ENCODE peak calls at places on chromosomes 16 and 17, in eight cellular contexts. One of them, this sample, is unnamed.

GRCh38 chr17:13931111-13931526 is 138.2 kb upstream of the COX10 start:
- DNase-seq in left ventricle myocardium inferior: no peak
- DNase-seq in GM12865: no peak
- DNase-seq in GM04504: peak; percentile 62
- DNase-seq in heart left ventricle: peak; percentile 54
- DNase-seq in CMK: peak; percentile 5
- DNase-seq in EL: peak; percentile 5
- DNase-seq in activated T-cell treated with anti-CD3 and anti-CD28 coated beads for 24 hours: no peak
- DNase-seq in this sample: peak; percentile 53

GRCh38 chr17:14116263-14117024 is 47.1 kb downstream of the COX10 start:
- DNase-seq in activated T-cell treated with anti-CD3 and anti-CD28 coated beads for 24 hours: no peak
- DNase-seq in left ventricle myocardium inferior: no peak
- DNase-seq in EL: no peak
- DNase-seq in GM12865: no peak
- DNase-seq in GM04504: no peak
- DNase-seq in CMK: no peak
- DNase-seq in heart left ventricle: no peak
- DNase-seq in this sample: no peak

GRCh38 chr17:78883533-78884131 is 19.4 kb downstream of the CEP295NL start:
- DNase-seq in GM12865: no peak
- DNase-seq in heart left ventricle: peak; percentile 85
- DNase-seq in left ventricle myocardium inferior: peak; percentile 78
- DNase-seq in CMK: no peak
- DNase-seq in GM04504: peak; percentile 91
- DNase-seq in EL: peak; percentile 98
- DNase-seq in activated T-cell treated with anti-CD3 and anti-CD28 coated beads for 24 hours: no peak
- DNase-seq in this sample: peak; percentile 5

GRCh38 chr16:56964243-56965148 is 2.7 kb downstream of the CETP start:
- DNase-seq in activated T-cell treated with anti-CD3 and anti-CD28 coated beads for 24 hours: peak; percentile 89
- DNase-seq in CMK: peak; percentile 54
- DNase-seq in EL: peak; percentile 93
- DNase-seq in left ventricle myocardium inferior: peak; percentile 90
- DNase-seq in heart left ventricle: peak; percentile 88
- DNase-seq in GM04504: no peak
- DNase-seq in GM12865: peak; percentile 95
- DNase-seq in this sample: peak; percentile 85

GRCh38 chr16:78005881-78006280 is 16.5 kb upstream of the CLEC3A start:
- DNase-seq in EL: peak; percentile 1
- DNase-seq in GM12865: peak; percentile 21
- DNase-seq in GM04504: no peak
- DNase-seq in heart left ventricle: no peak
- DNase-seq in activated T-cell treated with anti-CD3 and anti-CD28 coated beads for 24 hours: no peak
- DNase-seq in left ventricle myocardium inferior: no peak
- DNase-seq in CMK: no peak
- DNase-seq in this sample: no peak

GRCh38 chr17:50681260-50682200 is 26.2 kb downstream of the ANKRD40 start:
- DNase-seq in CMK: no peak
- DNase-seq in activated T-cell treated with anti-CD3 and anti-CD28 coated beads for 24 hours: no peak
- DNase-seq in GM04504: peak; percentile 71
- DNase-seq in left ventricle myocardium inferior: no peak
- DNase-seq in GM12865: peak; percentile 29
- DNase-seq in EL: peak; percentile 83
- DNase-seq in heart left ventricle: peak; percentile 54
- DNase-seq in this sample: no peak

GRCh38 chr17:78174332-78174869 is 6.0 kb downstream of the SYNGR2 start:
- DNase-seq in heart left ventricle: peak; percentile 87
- DNase-seq in GM04504: no peak
- DNase-seq in EL: no peak
- DNase-seq in left ventricle myocardium inferior: peak; percentile 85
- DNase-seq in CMK: no peak
- DNase-seq in activated T-cell treated with anti-CD3 and anti-CD28 coated beads for 24 hours: no peak
- DNase-seq in GM12865: peak; percentile 51
- DNase-seq in this sample: peak; percentile 41

GRCh38 chr16:85579199-85579598 is 33.9 kb upstream of the GSE1 start:
- DNase-seq in left ventricle myocardium inferior: no peak
- DNase-seq in GM12865: no peak
- DNase-seq in heart left ventricle: no peak
- DNase-seq in EL: no peak
- DNase-seq in CMK: no peak
- DNase-seq in GM04504: no peak
- DNase-seq in activated T-cell treated with anti-CD3 and anti-CD28 coated beads for 24 hours: no peak
- DNase-seq in this sample: no peak

GRCh38 chr17:17098426-17099035 is 56.3 kb downstream of the MPRIP start:
- DNase-seq in EL: no peak
- DNase-seq in GM04504: no peak
- DNase-seq in activated T-cell treated with anti-CD3 and anti-CD28 coated beads for 24 hours: no peak
- DNase-seq in CMK: no peak
- DNase-seq in GM12865: no peak
- DNase-seq in left ventricle myocardium inferior: peak; percentile 71
- DNase-seq in heart left ventricle: peak; percentile 75
- DNase-seq in this sample: no peak

GRCh38 chr16:89906141-89907025 is 12.3 kb upstream of the MC1R start:
- DNase-seq in EL: no peak
- DNase-seq in GM04504: no peak
- DNase-seq in heart left ventricle: no peak
- DNase-seq in CMK: no peak
- DNase-seq in GM12865: no peak
- DNase-seq in activated T-cell treated with anti-CD3 and anti-CD28 coated beads for 24 hours: no peak
- DNase-seq in left ventricle myocardium inferior: no peak
- DNase-seq in this sample: no peak

GRCh38 chr17:27009087-27009486 is 284.8 kb upstream of the WSB1 start:
- DNase-seq in CMK: no peak
- DNase-seq in heart left ventricle: no peak
- DNase-seq in GM04504: no peak
- DNase-seq in activated T-cell treated with anti-CD3 and anti-CD28 coated beads for 24 hours: no peak
- DNase-seq in GM12865: no peak
- DNase-seq in EL: no peak
- DNase-seq in left ventricle myocardium inferior: no peak
- DNase-seq in this sample: no peak

GRCh38 chr17:28662527-28662829 is 473 bp downstream of the SUPT6H start:
- DNase-seq in left ventricle myocardium inferior: no peak
- DNase-seq in EL: no peak
- DNase-seq in heart left ventricle: no peak
- DNase-seq in GM12865: no peak
- DNase-seq in activated T-cell treated with anti-CD3 and anti-CD28 coated beads for 24 hours: no peak
- DNase-seq in CMK: no peak
- DNase-seq in GM04504: no peak
- DNase-seq in this sample: no peak

GRCh38 chr16:57380671-57381462 is 8.6 kb downstream of the CX3CL1 start:
- DNase-seq in left ventricle myocardium inferior: peak; percentile 45
- DNase-seq in activated T-cell treated with anti-CD3 and anti-CD28 coated beads for 24 hours: no peak
- DNase-seq in EL: no peak
- DNase-seq in GM12865: peak; percentile 63
- DNase-seq in GM04504: no peak
- DNase-seq in CMK: no peak
- DNase-seq in heart left ventricle: no peak
- DNase-seq in this sample: no peak

GRCh38 chr16:69626256-69626655 is 60.5 kb downstream of the NFAT5 start:
- DNase-seq in GM04504: no peak
- DNase-seq in left ventricle myocardium inferior: no peak
- DNase-seq in EL: peak; percentile 21
- DNase-seq in GM12865: no peak
- DNase-seq in activated T-cell treated with anti-CD3 and anti-CD28 coated beads for 24 hours: no peak
- DNase-seq in CMK: no peak
- DNase-seq in heart left ventricle: no peak
- DNase-seq in this sample: no peak

GRCh38 chr17:301681-302299 is 50.8 kb downstream of the RPH3AL start:
- DNase-seq in EL: no peak
- DNase-seq in activated T-cell treated with anti-CD3 and anti-CD28 coated beads for 24 hours: no peak
- DNase-seq in GM04504: peak; percentile 25
- DNase-seq in heart left ventricle: peak; percentile 59
- DNase-seq in left ventricle myocardium inferior: peak; percentile 56
- DNase-seq in GM12865: no peak
- DNase-seq in CMK: no peak
- DNase-seq in this sample: no peak

GRCh38 chr17:30379303-30380105 is 777 bp downstream of the CPD start:
- DNase-seq in left ventricle myocardium inferior: peak; percentile 20
- DNase-seq in GM04504: no peak
- DNase-seq in heart left ventricle: no peak
- DNase-seq in GM12865: peak; percentile 22
- DNase-seq in EL: peak; percentile 21
- DNase-seq in activated T-cell treated with anti-CD3 and anti-CD28 coated beads for 24 hours: no peak
- DNase-seq in CMK: no peak
- DNase-seq in this sample: no peak

GRCh38 chr16:19162085-19162484 is 6.0 kb upstream of the SYT17 start:
- DNase-seq in left ventricle myocardium inferior: no peak
- DNase-seq in GM04504: no peak
- DNase-seq in heart left ventricle: no peak
- DNase-seq in GM12865: no peak
- DNase-seq in activated T-cell treated with anti-CD3 and anti-CD28 coated beads for 24 hours: no peak
- DNase-seq in EL: no peak
- DNase-seq in CMK: no peak
- DNase-seq in this sample: no peak

GRCh38 chr16:81473561-81473960 is 29.0 kb downstream of the CMIP start:
- DNase-seq in EL: no peak
- DNase-seq in GM04504: no peak
- DNase-seq in left ventricle myocardium inferior: peak; percentile 25
- DNase-seq in GM12865: no peak
- DNase-seq in activated T-cell treated with anti-CD3 and anti-CD28 coated beads for 24 hours: no peak
- DNase-seq in CMK: no peak
- DNase-seq in heart left ventricle: peak; percentile 55
- DNase-seq in this sample: no peak

GRCh38 chr16:85119333-85120005 is 7.2 kb upstream of the CIBAR2 start:
- DNase-seq in heart left ventricle: no peak
- DNase-seq in EL: no peak
- DNase-seq in GM12865: no peak
- DNase-seq in GM04504: no peak
- DNase-seq in left ventricle myocardium inferior: no peak
- DNase-seq in activated T-cell treated with anti-CD3 and anti-CD28 coated beads for 24 hours: no peak
- DNase-seq in CMK: no peak
- DNase-seq in this sample: no peak

GRCh38 chr17:82569621-82570020 is 50.1 kb downstream of the FOXK2 start:
- DNase-seq in EL: no peak
- DNase-seq in left ventricle myocardium inferior: no peak
- DNase-seq in heart left ventricle: no peak
- DNase-seq in CMK: no peak
- DNase-seq in activated T-cell treated with anti-CD3 and anti-CD28 coated beads for 24 hours: no peak
- DNase-seq in GM12865: no peak
- DNase-seq in GM04504: no peak
- DNase-seq in this sample: no peak

GRCh38 chr17:8619294-8619693 is 11.2 kb downstream of the MYH10 start:
- DNase-seq in left ventricle myocardium inferior: no peak
- DNase-seq in EL: no peak
- DNase-seq in activated T-cell treated with anti-CD3 and anti-CD28 coated beads for 24 hours: no peak
- DNase-seq in GM12865: no peak
- DNase-seq in GM04504: no peak
- DNase-seq in heart left ventricle: no peak
- DNase-seq in CMK: no peak
- DNase-seq in this sample: no peak

GRCh38 chr16:72092832-72093447 is 480 bp downstream of the TXNL4B start:
- DNase-seq in EL: peak; percentile 78
- DNase-seq in activated T-cell treated with anti-CD3 and anti-CD28 coated beads for 24 hours: no peak
- DNase-seq in GM04504: peak; percentile 32
- DNase-seq in GM12865: peak; percentile 33
- DNase-seq in left ventricle myocardium inferior: no peak
- DNase-seq in heart left ventricle: no peak
- DNase-seq in CMK: no peak
- DNase-seq in this sample: no peak

GRCh38 chr17:82449883-82450356 is 632 bp downstream of the CYBC1 start:
- DNase-seq in GM12865: no peak
- DNase-seq in CMK: no peak
- DNase-seq in heart left ventricle: no peak
- DNase-seq in activated T-cell treated with anti-CD3 and anti-CD28 coated beads for 24 hours: peak; percentile 32
- DNase-seq in left ventricle myocardium inferior: no peak
- DNase-seq in GM04504: no peak
- DNase-seq in EL: no peak
- DNase-seq in this sample: no peak

GRCh38 chr16:49488336-49488735 is 114.7 kb downstream of the C16orf78 start:
- DNase-seq in heart left ventricle: no peak
- DNase-seq in GM12865: no peak
- DNase-seq in left ventricle myocardium inferior: no peak
- DNase-seq in GM04504: no peak
- DNase-seq in CMK: no peak
- DNase-seq in EL: no peak
- DNase-seq in activated T-cell treated with anti-CD3 and anti-CD28 coated beads for 24 hours: no peak
- DNase-seq in this sample: no peak

GRCh38 chr17:82888583-82889495 is 49.0 kb upstream of the ZNF750 start:
- DNase-seq in left ventricle myocardium inferior: peak; percentile 71
- DNase-seq in CMK: no peak
- DNase-seq in activated T-cell treated with anti-CD3 and anti-CD28 coated beads for 24 hours: no peak
- DNase-seq in GM12865: no peak
- DNase-seq in heart left ventricle: peak; percentile 74
- DNase-seq in EL: no peak
- DNase-seq in GM04504: no peak
- DNase-seq in this sample: no peak

GRCh38 chr17:69423450-69423849 is 9.0 kb downstream of the MAP2K6 start:
- DNase-seq in EL: no peak
- DNase-seq in GM12865: no peak
- DNase-seq in GM04504: no peak
- DNase-seq in left ventricle myocardium inferior: no peak
- DNase-seq in heart left ventricle: no peak
- DNase-seq in CMK: no peak
- DNase-seq in activated T-cell treated with anti-CD3 and anti-CD28 coated beads for 24 hours: no peak
- DNase-seq in this sample: no peak

GRCh38 chr17:72167593-72167992 is 46.8 kb downstream of the SOX9 start:
- DNase-seq in heart left ventricle: no peak
- DNase-seq in EL: no peak
- DNase-seq in GM12865: no peak
- DNase-seq in activated T-cell treated with anti-CD3 and anti-CD28 coated beads for 24 hours: no peak
- DNase-seq in CMK: no peak
- DNase-seq in left ventricle myocardium inferior: no peak
- DNase-seq in GM04504: no peak
- DNase-seq in this sample: no peak

GRCh38 chr16:85259115-85259830 is 147.0 kb upstream of the CIBAR2 start:
- DNase-seq in EL: no peak
- DNase-seq in left ventricle myocardium inferior: no peak
- DNase-seq in GM04504: no peak
- DNase-seq in heart left ventricle: no peak
- DNase-seq in CMK: no peak
- DNase-seq in GM12865: no peak
- DNase-seq in activated T-cell treated with anti-CD3 and anti-CD28 coated beads for 24 hours: no peak
- DNase-seq in this sample: no peak

GRCh38 chr17:48541574-48542113 is 3.3 kb downstream of the HOXB2 start:
- DNase-seq in GM04504: peak; percentile 75
- DNase-seq in CMK: no peak
- DNase-seq in activated T-cell treated with anti-CD3 and anti-CD28 coated beads for 24 hours: peak; percentile 18
- DNase-seq in EL: no peak
- DNase-seq in left ventricle myocardium inferior: peak; percentile 71
- DNase-seq in GM12865: no peak
- DNase-seq in heart left ventricle: peak; percentile 56
- DNase-seq in this sample: no peak

GRCh38 chr17:32593003-32593402 is 106.2 kb downstream of the CDK5R1 start:
- DNase-seq in CMK: no peak
- DNase-seq in activated T-cell treated with anti-CD3 and anti-CD28 coated beads for 24 hours: no peak
- DNase-seq in heart left ventricle: no peak
- DNase-seq in EL: no peak
- DNase-seq in GM04504: no peak
- DNase-seq in left ventricle myocardium inferior: no peak
- DNase-seq in GM12865: no peak
- DNase-seq in this sample: no peak

GRCh38 chr16:52805559-52806168 is 247.0 kb downstream of the CHD9NB start:
- DNase-seq in CMK: no peak
- DNase-seq in GM12865: no peak
- DNase-seq in GM04504: no peak
- DNase-seq in EL: no peak
- DNase-seq in left ventricle myocardium inferior: no peak
- DNase-seq in activated T-cell treated with anti-CD3 and anti-CD28 coated beads for 24 hours: no peak
- DNase-seq in heart left ventricle: no peak
- DNase-seq in this sample: no peak

GRCh38 chr16:82995286-82995926 is 368.6 kb downstream of the CDH13 start:
- DNase-seq in heart left ventricle: no peak
- DNase-seq in activated T-cell treated with anti-CD3 and anti-CD28 coated beads for 24 hours: no peak
- DNase-seq in CMK: no peak
- DNase-seq in EL: no peak
- DNase-seq in GM12865: no peak
- DNase-seq in GM04504: no peak
- DNase-seq in left ventricle myocardium inferior: no peak
- DNase-seq in this sample: no peak

GRCh38 chr17:69592692-69593350 is 178.3 kb downstream of the MAP2K6 start:
- DNase-seq in GM04504: peak; percentile 28
- DNase-seq in CMK: no peak
- DNase-seq in activated T-cell treated with anti-CD3 and anti-CD28 coated beads for 24 hours: no peak
- DNase-seq in heart left ventricle: no peak
- DNase-seq in left ventricle myocardium inferior: no peak
- DNase-seq in GM12865: no peak
- DNase-seq in EL: peak; percentile 78
- DNase-seq in this sample: no peak

GRCh38 chr16:841455-842060 is 41.0 kb upstream of the GNG13 start:
- DNase-seq in GM04504: no peak
- DNase-seq in GM12865: no peak
- DNase-seq in left ventricle myocardium inferior: no peak
- DNase-seq in heart left ventricle: no peak
- DNase-seq in CMK: no peak
- DNase-seq in activated T-cell treated with anti-CD3 and anti-CD28 coated beads for 24 hours: no peak
- DNase-seq in EL: no peak
- DNase-seq in this sample: no peak

This sample was measured in stimulated activated naive B cell treated with anti-CD40 and anti-IgM and Interleukin-4, amounts not matched to agents 10 μg/mL and 1 μg/mL and 100 μg/mL, for 72 hours.